ENCODE peak calls at places on chromosomes 6 and 20, in seven cellular contexts. One of them, this sample, is unnamed.
A peak's percentile ranks its signal among the peaks of the same experiment; 100 is the strongest.

GRCh38 chr20:59949911-59950310 is 8.3 kb upstream of the CDH26 start:
- DNase-seq in ovary: no peak
- DNase-seq in mammary epithelial cell: no peak
- DNase-seq in IMR-90: no peak
- DNase-seq in small intestine: no peak
- DNase-seq in H9: no peak
- DNase-seq in SK-N-SH: no peak
- DNase-seq in this sample: no peak

GRCh38 chr20:44104807-44105517 is 82.0 kb downstream of the JPH2 start:
- DNase-seq in mammary epithelial cell: peak; percentile 72
- DNase-seq in ovary: no peak
- DNase-seq in SK-N-SH: peak; percentile 52
- DNase-seq in small intestine: no peak
- DNase-seq in H9: no peak
- DNase-seq in IMR-90: peak; percentile 84
- DNase-seq in this sample: no peak

GRCh38 chr6:10505529-10505928 is 15.6 kb upstream of the GCNT2 start:
- DNase-seq in mammary epithelial cell: no peak
- DNase-seq in small intestine: no peak
- DNase-seq in IMR-90: no peak
- DNase-seq in H9: no peak
- DNase-seq in SK-N-SH: no peak
- DNase-seq in ovary: no peak
- DNase-seq in this sample: no peak

GRCh38 chr6:131059486-131059885 is 3.6 kb downstream of the EPB41L2 start:
- DNase-seq in small intestine: no peak
- DNase-seq in IMR-90: peak; percentile 73
- DNase-seq in H9: no peak
- DNase-seq in SK-N-SH: no peak
- DNase-seq in ovary: no peak
- DNase-seq in mammary epithelial cell: no peak
- DNase-seq in this sample: no peak

GRCh38 chr20:5480824-5481600 is 164.3 kb upstream of the PROKR2 start:
- DNase-seq in small intestine: peak; percentile 60
- DNase-seq in mammary epithelial cell: no peak
- DNase-seq in IMR-90: no peak
- DNase-seq in H9: no peak
- DNase-seq in ovary: no peak
- DNase-seq in SK-N-SH: no peak
- DNase-seq in this sample: no peak

GRCh38 chr20:47792021-47792618 is 6.8 kb upstream of the SULF2 start:
- DNase-seq in SK-N-SH: no peak
- DNase-seq in ovary: peak; percentile 81
- DNase-seq in IMR-90: peak; percentile 84
- DNase-seq in small intestine: no peak
- DNase-seq in mammary epithelial cell: peak; percentile 97
- DNase-seq in H9: no peak
- DNase-seq in this sample: peak; percentile 91

GRCh38 chr6:134379086-134379485 is 61.2 kb upstream of the SGK1 start:
- DNase-seq in ovary: no peak
- DNase-seq in IMR-90: no peak
- DNase-seq in SK-N-SH: no peak
- DNase-seq in H9: peak; percentile 79
- DNase-seq in small intestine: peak; percentile 94
- DNase-seq in mammary epithelial cell: peak; percentile 97
- DNase-seq in this sample: no peak

GRCh38 chr20:64104667-64105451 is 2.5 kb downstream of the NPBWR2 start:
- DNase-seq in SK-N-SH: no peak
- DNase-seq in H9: no peak
- DNase-seq in small intestine: no peak
- DNase-seq in mammary epithelial cell: no peak
- DNase-seq in ovary: no peak
- DNase-seq in IMR-90: no peak
- DNase-seq in this sample: no peak

GRCh38 chr20:4925842-4926530 is 75.3 kb downstream of the SLC23A2 start:
- DNase-seq in mammary epithelial cell: peak; percentile 23
- DNase-seq in H9: no peak
- DNase-seq in ovary: peak; percentile 68
- DNase-seq in small intestine: peak; percentile 48
- DNase-seq in IMR-90: peak; percentile 77
- DNase-seq in SK-N-SH: no peak
- DNase-seq in this sample: peak; percentile 75

GRCh38 chr6:1688396-1688795 is 78.7 kb downstream of the FOXC1 start:
- DNase-seq in ovary: no peak
- DNase-seq in small intestine: no peak
- DNase-seq in SK-N-SH: no peak
- DNase-seq in H9: no peak
- DNase-seq in mammary epithelial cell: no peak
- DNase-seq in IMR-90: no peak
- DNase-seq in this sample: no peak

GRCh38 chr20:32526125-32526524 is 59.0 kb downstream of the NOL4L start:
- DNase-seq in ovary: no peak
- DNase-seq in IMR-90: no peak
- DNase-seq in H9: no peak
- DNase-seq in small intestine: no peak
- DNase-seq in SK-N-SH: no peak
- DNase-seq in mammary epithelial cell: no peak
- DNase-seq in this sample: no peak

GRCh38 chr6:6724319-6725119 is 136.0 kb downstream of the LY86 start:
- DNase-seq in mammary epithelial cell: peak; percentile 55
- DNase-seq in ovary: peak; percentile 85
- DNase-seq in IMR-90: peak; percentile 76
- DNase-seq in SK-N-SH: peak; percentile 73
- DNase-seq in small intestine: peak; percentile 84
- DNase-seq in H9: peak; percentile 80
- DNase-seq in this sample: peak; percentile 72

GRCh38 chr6:152112503-152113261 is 305.2 kb downstream of the ESR1 start:
- DNase-seq in IMR-90: no peak
- DNase-seq in H9: no peak
- DNase-seq in mammary epithelial cell: no peak
- DNase-seq in small intestine: no peak
- DNase-seq in SK-N-SH: no peak
- DNase-seq in ovary: peak; percentile 54
- DNase-seq in this sample: peak; percentile 44

GRCh38 chr6:138087549-138087948 is 19.7 kb downstream of the PERP start:
- DNase-seq in small intestine: peak; percentile 13
- DNase-seq in H9: no peak
- DNase-seq in ovary: no peak
- DNase-seq in SK-N-SH: no peak
- DNase-seq in mammary epithelial cell: peak; percentile 67
- DNase-seq in IMR-90: no peak
- DNase-seq in this sample: no peak

GRCh38 chr6:21808551-21809181 is 215.1 kb downstream of the SOX4 start:
- DNase-seq in small intestine: peak; percentile 74
- DNase-seq in IMR-90: no peak
- DNase-seq in mammary epithelial cell: peak; percentile 27
- DNase-seq in SK-N-SH: no peak
- DNase-seq in H9: no peak
- DNase-seq in ovary: peak; percentile 76
- DNase-seq in this sample: peak; percentile 59

GRCh38 chr6:96898241-96898851 is 655 bp upstream of the NDUFAF4 start:
- DNase-seq in mammary epithelial cell: no peak
- DNase-seq in small intestine: peak; percentile 44
- DNase-seq in IMR-90: peak; percentile 34
- DNase-seq in SK-N-SH: peak; percentile 3
- DNase-seq in ovary: no peak
- DNase-seq in H9: no peak
- DNase-seq in this sample: no peak

GRCh38 chr6:161921602-161922400 is 647.9 kb upstream of the AGPAT4 start:
- DNase-seq in mammary epithelial cell: no peak
- DNase-seq in small intestine: no peak
- DNase-seq in ovary: no peak
- DNase-seq in IMR-90: no peak
- DNase-seq in H9: no peak
- DNase-seq in SK-N-SH: no peak
- DNase-seq in this sample: no peak

GRCh38 chr6:107315116-107315515 is 144.2 kb downstream of the PDSS2 start:
- DNase-seq in ovary: no peak
- DNase-seq in H9: no peak
- DNase-seq in small intestine: no peak
- DNase-seq in IMR-90: no peak
- DNase-seq in mammary epithelial cell: no peak
- DNase-seq in SK-N-SH: no peak
- DNase-seq in this sample: no peak

GRCh38 chr20:57769756-57770155 is 59.9 kb upstream of the PMEPA1 start:
- DNase-seq in SK-N-SH: no peak
- DNase-seq in small intestine: no peak
- DNase-seq in H9: no peak
- DNase-seq in mammary epithelial cell: no peak
- DNase-seq in ovary: no peak
- DNase-seq in IMR-90: no peak
- DNase-seq in this sample: no peak

GRCh38 chr20:61597996-61598395 is 345.9 kb downstream of the CDH4 start:
- DNase-seq in ovary: no peak
- DNase-seq in H9: no peak
- DNase-seq in SK-N-SH: no peak
- DNase-seq in small intestine: no peak
- DNase-seq in IMR-90: no peak
- DNase-seq in mammary epithelial cell: no peak
- DNase-seq in this sample: no peak

GRCh38 chr6:158752613-158753012 is 66.6 kb downstream of the EZR start:
- DNase-seq in H9: no peak
- DNase-seq in mammary epithelial cell: peak; percentile 8
- DNase-seq in ovary: no peak
- DNase-seq in SK-N-SH: peak; percentile 87
- DNase-seq in IMR-90: no peak
- DNase-seq in small intestine: peak; percentile 69
- DNase-seq in this sample: no peak

DNA sequence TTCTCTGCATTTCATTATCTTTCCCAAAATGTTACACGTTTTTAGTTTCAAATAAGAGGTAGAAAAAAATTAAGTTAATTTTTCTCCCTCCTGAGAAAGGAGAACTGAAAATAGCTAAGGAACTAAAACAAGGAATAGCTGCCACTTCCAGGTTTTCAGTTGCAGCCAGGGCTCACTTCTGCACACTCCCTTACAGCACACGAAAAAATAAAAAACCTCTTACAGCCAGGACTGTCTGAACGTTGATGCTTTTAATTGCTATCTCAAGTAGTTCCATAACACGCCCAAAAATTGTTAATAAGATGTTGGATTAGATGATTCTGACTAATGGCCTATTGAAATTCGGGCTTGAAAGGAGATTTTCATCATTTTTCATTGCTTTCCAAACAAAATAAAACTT is 153.7 kb upstream of the THBS2 start:
- DNase-seq in H9: no peak
- DNase-seq in ovary: no peak
- DNase-seq in IMR-90: no peak
- DNase-seq in mammary epithelial cell: no peak
- DNase-seq in SK-N-SH: no peak
- DNase-seq in small intestine: no peak
- DNase-seq in this sample: no peak
- H3K9me3 ChIP-seq in H9: peaks cover 13% of the 10 kb centered on the region
- H3K9me3 ChIP-seq in ovary: no peaks in the 10 kb centered on the region
- H3K9me3 ChIP-seq in IMR-90: peaks cover 5% of the 10 kb centered on the region
- H3K9me3 ChIP-seq in mammary epithelial cell: no peaks in the 10 kb centered on the region
- H3K9me3 ChIP-seq in SK-N-SH: no peaks in the 10 kb centered on the region
- H3K9me3 ChIP-seq in small intestine: no peaks in the 10 kb centered on the region
- H3K9me3 ChIP-seq in this sample: no peaks in the 10 kb centered on the region

GRCh38 chr20:33828326-33828834 is 17.2 kb downstream of the CHMP4B start:
- DNase-seq in IMR-90: no peak
- DNase-seq in SK-N-SH: no peak
- DNase-seq in mammary epithelial cell: no peak
- DNase-seq in ovary: no peak
- DNase-seq in H9: no peak
- DNase-seq in small intestine: no peak
- DNase-seq in this sample: no peak
- H3K4me1 ChIP-seq in IMR-90: peaks cover 30% of the 10 kb centered on the region
- H3K4me1 ChIP-seq in SK-N-SH: peaks cover 10% of the 10 kb centered on the region
- H3K4me1 ChIP-seq in mammary epithelial cell: no peaks in the 10 kb centered on the region
- H3K4me1 ChIP-seq in ovary: peaks cover 46% of the 10 kb centered on the region
- H3K4me1 ChIP-seq in H9: peaks cover 9% of the 10 kb centered on the region
- H3K4me1 ChIP-seq in small intestine: peaks cover 41% of the 10 kb centered on the region
- H3K4me1 ChIP-seq in this sample: peaks cover 14% of the 10 kb centered on the region

DNA sequence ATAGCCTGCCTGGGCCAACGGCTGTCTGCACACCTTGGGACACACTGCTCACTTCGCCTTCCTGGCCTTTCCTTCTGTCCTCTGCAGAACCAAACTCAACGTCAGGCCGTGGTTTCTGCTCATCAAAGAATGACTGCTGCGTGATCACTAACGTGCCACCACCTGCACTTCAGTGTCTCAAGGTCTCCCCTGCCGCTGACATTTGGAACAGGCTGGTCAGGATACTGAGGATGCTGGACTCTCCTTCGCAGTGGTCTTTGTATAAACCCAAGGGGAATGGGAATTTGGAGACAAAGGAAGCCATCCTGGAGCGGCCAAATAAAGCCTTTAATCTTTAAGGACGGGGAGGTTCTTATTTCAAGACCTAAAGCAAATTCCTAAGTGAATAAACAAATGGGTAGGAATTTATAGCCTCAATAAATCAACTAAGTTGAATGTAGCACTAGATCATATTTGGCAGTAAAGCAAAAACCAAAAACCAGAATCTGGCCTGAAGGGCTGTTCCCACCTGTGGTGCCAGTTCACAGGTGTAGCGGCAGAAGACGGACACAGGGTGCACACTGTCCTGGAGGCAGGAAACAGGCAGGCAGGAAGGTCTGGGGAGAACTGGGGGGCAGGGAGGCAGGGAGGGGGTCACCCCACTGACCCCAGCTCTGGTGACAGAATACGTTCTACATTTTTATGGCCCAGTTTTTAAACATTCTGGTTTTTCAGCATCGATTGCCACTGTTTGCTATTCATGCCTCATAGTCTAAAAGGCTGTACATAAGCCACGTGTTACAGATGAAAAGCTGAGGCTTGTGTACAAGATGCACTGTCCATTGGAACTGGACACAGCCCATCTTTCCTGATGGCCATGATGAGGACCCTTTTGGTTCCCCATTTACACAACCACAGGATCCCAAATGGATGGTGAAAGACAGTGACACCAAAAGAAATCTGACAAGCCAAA is 36.6 kb downstream of the ABHD12 start:
- DNase-seq in ovary: no peak
- DNase-seq in mammary epithelial cell: peak; percentile 33
- DNase-seq in IMR-90: no peak
- DNase-seq in SK-N-SH: no peak
- DNase-seq in H9: no peak
- DNase-seq in small intestine: no peak
- DNase-seq in this sample: no peak
- H3K9me3 ChIP-seq in ovary: no peaks in the 10 kb centered on the region
- H3K9me3 ChIP-seq in mammary epithelial cell: no peaks in the 10 kb centered on the region
- H3K9me3 ChIP-seq in IMR-90: no peaks in the 10 kb centered on the region
- H3K9me3 ChIP-seq in SK-N-SH: no peaks in the 10 kb centered on the region
- H3K9me3 ChIP-seq in H9: no peaks in the 10 kb centered on the region
- H3K9me3 ChIP-seq in small intestine: no peaks in the 10 kb centered on the region
- H3K9me3 ChIP-seq in this sample: no peaks in the 10 kb centered on the region

DNA sequence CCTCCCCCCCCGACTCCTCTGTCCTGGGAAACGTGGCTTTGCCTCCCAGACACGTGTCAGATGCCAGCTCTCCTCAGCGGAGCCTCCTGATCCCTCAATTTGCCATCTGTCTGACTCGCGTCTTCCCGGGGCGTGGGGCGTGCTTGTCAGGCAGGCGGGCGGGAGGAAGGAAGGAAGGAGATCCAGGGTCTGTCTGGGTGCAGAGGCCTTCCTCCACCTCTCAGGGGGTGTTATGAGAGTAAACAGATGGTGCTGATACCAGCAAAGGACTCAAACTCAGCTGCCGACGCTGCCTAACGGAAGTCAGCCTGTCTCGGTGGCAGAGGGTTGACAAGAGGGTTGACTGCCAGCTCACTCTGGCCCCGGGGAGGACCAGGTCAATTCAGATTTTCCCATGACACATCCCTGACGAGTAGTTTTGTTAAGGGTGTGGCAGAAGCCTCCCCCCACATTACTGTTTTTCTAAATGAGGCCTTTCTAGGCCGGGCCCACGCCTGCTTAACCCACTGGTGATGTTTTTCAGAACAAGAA is 17.0 kb downstream of the UQCC2 start:
- DNase-seq in SK-N-SH: peak; percentile 47
- DNase-seq in IMR-90: peak; percentile 38
- DNase-seq in ovary: no peak
- DNase-seq in H9: no peak
- DNase-seq in small intestine: no peak
- DNase-seq in mammary epithelial cell: peak; percentile 72
- DNase-seq in this sample: no peak
- H3K4me1 ChIP-seq in SK-N-SH: peaks cover 34% of the 10 kb centered on the region
- H3K4me1 ChIP-seq in IMR-90: peaks cover 20% of the 10 kb centered on the region
- H3K4me1 ChIP-seq in ovary: peaks cover 16% of the 10 kb centered on the region
- H3K4me1 ChIP-seq in H9: peaks cover 3% of the 10 kb centered on the region
- H3K4me1 ChIP-seq in small intestine: no peaks in the 10 kb centered on the region
- H3K4me1 ChIP-seq in mammary epithelial cell: peaks cover 43% of the 10 kb centered on the region
- H3K4me1 ChIP-seq in this sample: no peaks in the 10 kb centered on the region